ENCODE peak calls at places on chromosomes 1 and 21, in six cellular contexts. One of them, this sample, is unnamed.

GRCh38 chr21:42681296-42682206 is 28.1 kb downstream of the PDE9A start:
- DNase-seq in epithelial cell of esophagus: no peak
- DNase-seq in NCI-H446: no peak
- DNase-seq in left ventricle myocardium superior: no peak
- DNase-seq in K562: no peak
- DNase-seq in lung: no peak
- DNase-seq in this sample: no peak

GRCh38 chr1:7232936-7233540 is 447.8 kb downstream of the CAMTA1 start:
- DNase-seq in epithelial cell of esophagus: no peak
- DNase-seq in NCI-H446: no peak
- DNase-seq in left ventricle myocardium superior: no peak
- DNase-seq in K562: no peak
- DNase-seq in lung: no peak
- DNase-seq in this sample: no peak

GRCh38 chr1:54854376-54855020 is 32.5 kb downstream of the DHCR24 start:
- DNase-seq in epithelial cell of esophagus: no peak
- DNase-seq in NCI-H446: no peak
- DNase-seq in left ventricle myocardium superior: no peak
- DNase-seq in K562: no peak
- DNase-seq in lung: no peak
- DNase-seq in this sample: no peak

GRCh38 chr1:193240609-193241008 is 54.2 kb upstream of the B3GALT2 start:
- DNase-seq in epithelial cell of esophagus: no peak
- DNase-seq in NCI-H446: no peak
- DNase-seq in left ventricle myocardium superior: no peak
- DNase-seq in K562: no peak
- DNase-seq in lung: no peak
- DNase-seq in this sample: no peak

GRCh38 chr1:86998727-86999126 is 84.3 kb downstream of the HS2ST1 start:
- DNase-seq in epithelial cell of esophagus: peak
- DNase-seq in NCI-H446: no peak
- DNase-seq in left ventricle myocardium superior: no peak
- DNase-seq in K562: peak
- DNase-seq in lung: no peak
- DNase-seq in this sample: no peak

GRCh38 chr1:166089804-166090203 is 77.0 kb downstream of the FAM78B start:
- DNase-seq in epithelial cell of esophagus: no peak
- DNase-seq in NCI-H446: peak
- DNase-seq in left ventricle myocardium superior: no peak
- DNase-seq in K562: no peak
- DNase-seq in lung: no peak
- DNase-seq in this sample: no peak

GRCh38 chr1:59243544-59243943 is 53.4 kb upstream of the FGGY start:
- DNase-seq in epithelial cell of esophagus: no peak
- DNase-seq in NCI-H446: peak
- DNase-seq in left ventricle myocardium superior: no peak
- DNase-seq in K562: no peak
- DNase-seq in lung: no peak
- DNase-seq in this sample: peak

GRCh38 chr1:202811296-202812175 is 782 bp downstream of the PCAT6 start:
- DNase-seq in epithelial cell of esophagus: peak
- DNase-seq in NCI-H446: no peak
- DNase-seq in left ventricle myocardium superior: peak
- DNase-seq in K562: peak
- DNase-seq in lung: no peak
- DNase-seq in this sample: no peak

GRCh38 chr1:2101531-2101930 is 51.3 kb downstream of the PRKCZ start:
- DNase-seq in epithelial cell of esophagus: no peak
- DNase-seq in NCI-H446: no peak
- DNase-seq in left ventricle myocardium superior: no peak
- DNase-seq in K562: no peak
- DNase-seq in lung: no peak
- DNase-seq in this sample: no peak

This sample was measured in DMS 273 treated with DMSO at 0.1 percent for 48 hours.